ENCODE peak calls at places on chromosomes 7 and 10, in eight cellular contexts. Z is SW 1271, W is midbrain, S is nephron progenitor cell, E is ureter, R is cardiac fibroblast, D is iPS-NIHi11, I is adipocyte. G is an unnamed sample.

GRCh38 chr10:60340973-60341372 is 48.7 kb downstream of the ANK3 start:
- DNase-seq in Z (no peak), W (no peak), S (no peak), E (no peak), R (peak), D (no peak), I (no peak), G (no peak)

GRCh38 chr7:30240401-30240800 is 44.0 kb upstream of the ZNRF2 start:
- DNase-seq in Z (no peak), W (no peak), S (no peak), E (no peak), R (no peak), D (no peak), I (no peak), G (peak)

GRCh38 chr7:87140271-87140748 is 11.9 kb upstream of the DMTF1 start:
- DNase-seq in Z (no peak), W (no peak), S (no peak), E (no peak), R (no peak), D (no peak), I (no peak), G (no peak)

GRCh38 chr7:99699946-99700345 is 20.1 kb upstream of the CYP3A5 start:
- DNase-seq in Z (no peak), W (no peak), S (no peak), E (no peak), R (no peak), D (no peak), I (no peak), G (no peak)

GRCh38 chr10:101056365-101057151 is 5.2 kb upstream of the KAZALD1 start:
- DNase-seq in Z (no peak), W (no peak), S (no peak), E (no peak), R (no peak), D (no peak), I (no peak), G (no peak)

GRCh38 chr10:113027574-113028392 is 77.7 kb downstream of the TCF7L2 start:
- DNase-seq in Z (no peak), W (peak), S (peak), E (no peak), R (no peak), D (no peak), I (peak), G (peak)

GRCh38 chr10:48363617-48364355 is 57.3 kb downstream of the MAPK8 start:
- DNase-seq in Z (peak), W (peak), S (peak), E (peak), R (peak), D (peak), I (peak), G (peak)

GRCh38 chr7:82677493-82677892 is 233.9 kb upstream of the CACNA2D1 start:
- DNase-seq in Z (no peak), W (no peak), S (no peak), E (no peak), R (peak), D (no peak), I (no peak), G (no peak)

GRCh38 chr10:88194041-88194887 is 330.8 kb downstream of the PTEN start:
- DNase-seq in Z (no peak), W (no peak), S (no peak), E (no peak), R (peak), D (no peak), I (no peak), G (no peak)

GRCh38 chr10:86489960-86490612 is 31.5 kb downstream of the WAPL start:
- DNase-seq in Z (no peak), W (no peak), S (no peak), E (no peak), R (no peak), D (no peak), I (no peak), G (no peak)

G was measured in left kidney.